ENCODE peak calls at places on chromosome 22, in five cellular contexts. K, T, Q, U and Y are unnamed samples.

GRCh38 chr22:43014062-43014875 is 680 bp downstream of the PACSIN2 start:
- DNase-seq in T (peak), U (peak), K (peak), Q (peak), Y (no peak)

GRCh38 chr22:41405588-41405987 is 23.8 kb downstream of the TEF start:
- DNase-seq in T (no peak), K (no peak), Q (no peak), U (no peak), Y (no peak)

GRCh38 chr22:19810381-19811141 is 44.1 kb downstream of the GNB1L start:
- DNase-seq in K (peak), U (no peak), T (peak), Q (no peak), Y (peak)

GRCh38 chr22:40401532-40401931 is 31.1 kb downstream of the SGSM3 start:
- DNase-seq in Q (no peak), T (no peak), K (no peak), U (no peak), Y (no peak)

GRCh38 chr22:48276933-48277867 is 1514.8 kb downstream of the TBC1D22A start:
- DNase-seq in U (peak), Q (no peak), T (peak), K (no peak), Y (no peak)

GRCh38 chr22:40385041-40385782 is 14.8 kb downstream of the SGSM3 start:
- DNase-seq in U (peak), T (no peak), K (no peak), Q (no peak), Y (no peak)

GRCh38 chr22:34993548-34993947 is 72.4 kb upstream of the ISX start:
- DNase-seq in Q (no peak), U (no peak), T (no peak), K (no peak), Y (no peak)

GRCh38 chr22:23062616-23063538 is 7.4 kb upstream of the GNAZ start:
- DNase-seq in U (no peak), Q (no peak), K (no peak), T (no peak), Y (no peak)

GRCh38 chr22:42993651-42994275 is 21.2 kb downstream of the PACSIN2 start:
- DNase-seq in K (peak), T (peak), U (no peak), Q (peak), Y (no peak)

GRCh38 chr22:48574776-48575566 is 1252.7 kb downstream of the BRD1 start:
- DNase-seq in T (no peak), U (peak), K (no peak), Q (no peak), Y (peak)

GRCh38 chr22:20437253-20438065 is at the start of gene SCARF2:
- DNase-seq in U (peak), Q (no peak), T (peak), K (peak), Y (no peak)

GRCh38 chr22:25410849-25411248 is 153.6 kb upstream of the GRK3 start:
- DNase-seq in U (no peak), K (no peak), T (no peak), Q (no peak), Y (no peak)

GRCh38 chr22:47071078-47071811 is 308.8 kb downstream of the TBC1D22A start:
- DNase-seq in T (no peak), Q (no peak), K (no peak), U (no peak), Y (no peak)

GRCh38 chr22:23282089-23282501 is 101.8 kb downstream of the BCR start:
- DNase-seq in K (peak), U (no peak), T (peak), Q (peak), Y (peak)

GRCh38 chr22:19105867-19106802 is 16.1 kb downstream of the DGCR2 start:
- DNase-seq in U (peak), K (no peak), T (peak), Q (peak), Y (no peak)

GRCh38 chr22:44091021-44091721 is 67.1 kb downstream of the PARVB start:
- DNase-seq in T (peak), Q (peak), U (no peak), K (peak), Y (no peak)

GRCh38 chr22:46315976-46316375 is 19.3 kb downstream of the GTSE1 start:
- DNase-seq in U (no peak), K (no peak), T (no peak), Q (no peak), Y (no peak)

GRCh38 chr22:44187652-44188230 is 7.0 kb downstream of the PARVG start:
- DNase-seq in U (no peak), Q (no peak), K (no peak), T (peak), Y (no peak)

GRCh38 chr22:50530280-50530856 is 556 bp upstream of the TYMP start:
- DNase-seq in T (peak), K (peak), Q (peak), U (peak), Y (no peak)

GRCh38 chr22:50532353-50532700 is 2.5 kb upstream of the TYMP start:
- DNase-seq in T (no peak), K (no peak), Q (no peak), U (no peak), Y (no peak)

GRCh38 chr22:50530857-50531545 is 1.2 kb upstream of the TYMP start:
- DNase-seq in U (peak), Q (peak), T (peak), K (peak), Y (no peak)

GRCh38 chr22:50532824-50533344 is 3.1 kb upstream of the TYMP start:
- DNase-seq in U (no peak), K (no peak), T (no peak), Q (no peak), Y (no peak)

DNA sequence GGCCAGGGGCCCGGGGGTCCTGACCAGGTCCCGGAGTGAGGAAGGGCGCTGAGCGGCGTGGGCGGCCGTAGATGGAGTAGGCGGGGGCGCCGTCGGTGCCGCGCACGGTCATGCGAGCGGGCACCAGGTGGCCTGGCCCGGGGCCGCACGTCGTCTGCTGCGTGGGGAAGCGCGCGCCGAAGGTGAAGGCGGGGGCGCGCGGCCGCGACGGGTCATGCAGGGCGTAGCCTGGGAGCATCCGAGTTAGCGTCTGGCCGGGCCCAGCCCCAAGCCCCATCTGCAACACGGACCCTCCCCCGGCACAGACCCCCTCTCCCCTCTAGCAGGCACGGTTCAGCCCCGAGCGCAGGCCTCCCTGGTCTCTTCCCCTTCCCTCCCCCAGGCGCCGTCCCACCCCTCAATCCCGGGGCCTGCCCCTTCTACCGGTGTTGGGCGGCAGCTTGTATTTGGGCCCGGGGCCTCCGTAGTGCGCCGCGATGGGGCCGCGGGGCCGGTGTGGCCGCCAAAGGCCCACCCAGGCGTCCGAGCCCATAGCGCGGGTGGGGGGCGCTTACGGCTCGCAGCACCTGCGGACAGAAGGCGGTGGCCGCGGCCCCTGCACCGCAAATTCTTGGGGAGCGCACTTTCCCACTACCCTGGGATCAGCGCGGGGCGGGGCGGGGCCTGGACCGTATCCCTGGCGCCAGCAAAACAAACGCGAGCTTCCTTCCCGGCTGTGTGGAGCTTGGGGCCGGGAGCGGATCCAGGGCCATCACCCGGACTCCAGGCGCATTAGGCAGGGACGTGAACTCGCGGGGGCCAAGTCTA is 1.9 kb upstream of the TYMP start:
- DNase-seq in T (peak), K (peak), U (peak), Q (peak), Y (no peak)
- H3K4me3 ChIP-seq in T (peak), K (peak), U (peak), Q (peak), Y (peak)

DNA sequence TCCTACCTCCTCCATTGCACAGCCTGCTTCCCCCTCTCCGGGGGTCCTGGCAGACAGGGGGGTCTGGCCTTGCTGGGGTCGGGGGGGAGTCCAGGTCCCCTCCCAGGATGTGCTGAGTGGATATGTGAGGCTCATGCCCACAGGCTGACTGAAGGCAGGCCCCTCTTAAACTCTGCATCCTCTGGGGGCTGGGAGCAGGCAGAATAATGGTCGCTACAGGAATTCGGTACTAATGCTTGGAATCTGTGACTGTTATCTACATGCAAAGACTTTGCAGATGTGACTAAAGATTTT is 1.6 kb upstream of the SUN2 start:
- DNase-seq in Q (no peak), K (no peak), U (no peak), T (no peak), Y (no peak)
- H3K4me3 ChIP-seq in Q (no peak), K (no peak), U (no peak), T (no peak), Y (no peak)

GRCh38 chr22:37242395-37242918 is 1.6 kb downstream of the RAC2 start:
- DNase-seq in U (peak), T (peak), K (peak), Q (peak), Y (peak)
- H3K4me3 ChIP-seq in U (no peak), T (no peak), K (peak), Q (peak), Y (no peak)

GRCh38 chr22:17370036-17370765 is 941 bp downstream of the CECR2 start:
- DNase-seq in T (no peak), U (no peak), Q (no peak), K (no peak), Y (no peak)

GRCh38 chr22:17369553-17370035 is 334 bp downstream of the CECR2 start:
- DNase-seq in Q (no peak), T (no peak), K (peak), U (peak), Y (no peak)

GRCh38 chr22:17368144-17368726 is 1.0 kb upstream of the CECR2 start:
- DNase-seq in U (no peak), K (no peak), Q (no peak), T (peak), Y (no peak)

GRCh38 chr22:17370766-17371181 is 1.5 kb downstream of the CECR2 start:
- DNase-seq in Q (no peak), K (no peak), T (no peak), U (no peak), Y (no peak)

GRCh38 chr22:17368727-17369552 is at the start of gene CECR2:
- DNase-seq in Q (no peak), U (peak), T (peak), K (peak), Y (peak)
- H3K4me3 ChIP-seq in Q (no peak), U (no peak), T (peak), K (peak), Y (peak)